ENCODE peak calls at places on chromosomes 11 and 22, in six cellular contexts. One of them, this sample, is unnamed.

GRCh38 chr11:16278273-16278672 is 78.1 kb downstream of the SOX6 start:
- DNase-seq in CD8-positive, alpha-beta T cell: no peak
- DNase-seq in neural progenitor cell: no peak
- DNase-seq in psoas muscle: no peak
- DNase-seq in thoracic aorta: no peak
- DNase-seq in tibial nerve: no peak
- DNase-seq in this sample: no peak

GRCh38 chr11:113457784-113458183 is 17.4 kb downstream of the DRD2 start:
- DNase-seq in CD8-positive, alpha-beta T cell: no peak
- DNase-seq in neural progenitor cell: peak; percentile 71
- DNase-seq in psoas muscle: no peak
- DNase-seq in thoracic aorta: no peak
- DNase-seq in tibial nerve: no peak
- DNase-seq in this sample: no peak

GRCh38 chr22:36864454-36865215 is 3.8 kb downstream of the NCF4 start:
- DNase-seq in CD8-positive, alpha-beta T cell: no peak
- DNase-seq in neural progenitor cell: no peak
- DNase-seq in psoas muscle: no peak
- DNase-seq in thoracic aorta: no peak
- DNase-seq in tibial nerve: no peak
- DNase-seq in this sample: no peak

GRCh38 chr11:15901790-15902189 is 454.6 kb downstream of the SOX6 start:
- DNase-seq in CD8-positive, alpha-beta T cell: no peak
- DNase-seq in neural progenitor cell: no peak
- DNase-seq in psoas muscle: no peak
- DNase-seq in thoracic aorta: no peak
- DNase-seq in tibial nerve: no peak
- DNase-seq in this sample: no peak

GRCh38 chr22:37843746-37844089 is 416 bp downstream of the ANKRD54 start:
- DNase-seq in CD8-positive, alpha-beta T cell: no peak
- DNase-seq in neural progenitor cell: no peak
- DNase-seq in psoas muscle: peak; percentile 78
- DNase-seq in thoracic aorta: no peak
- DNase-seq in tibial nerve: no peak
- DNase-seq in this sample: no peak

GRCh38 chr22:24500251-24500820 is 5.2 kb downstream of the UPB1 start:
- DNase-seq in CD8-positive, alpha-beta T cell: no peak
- DNase-seq in neural progenitor cell: peak; percentile 57
- DNase-seq in psoas muscle: no peak
- DNase-seq in thoracic aorta: no peak
- DNase-seq in tibial nerve: no peak
- DNase-seq in this sample: no peak

GRCh38 chr11:58830693-58831301 is 13.7 kb downstream of the GLYATL2 start:
- DNase-seq in CD8-positive, alpha-beta T cell: no peak
- DNase-seq in neural progenitor cell: no peak
- DNase-seq in psoas muscle: no peak
- DNase-seq in thoracic aorta: no peak
- DNase-seq in tibial nerve: no peak
- DNase-seq in this sample: no peak

GRCh38 chr11:44120169-44120568 is 24.7 kb downstream of the EXT2 start:
- DNase-seq in CD8-positive, alpha-beta T cell: no peak
- DNase-seq in neural progenitor cell: peak; percentile 29
- DNase-seq in psoas muscle: peak; percentile 69
- DNase-seq in thoracic aorta: no peak
- DNase-seq in tibial nerve: no peak
- DNase-seq in this sample: no peak

GRCh38 chr22:30000566-30000965 is 79.7 kb upstream of the HORMAD2 start:
- DNase-seq in CD8-positive, alpha-beta T cell: no peak
- DNase-seq in neural progenitor cell: no peak
- DNase-seq in psoas muscle: no peak
- DNase-seq in thoracic aorta: no peak
- DNase-seq in tibial nerve: no peak
- DNase-seq in this sample: no peak

GRCh38 chr11:33177676-33178336 is 16.5 kb upstream of the CSTF3 start:
- DNase-seq in CD8-positive, alpha-beta T cell: no peak
- DNase-seq in neural progenitor cell: no peak
- DNase-seq in psoas muscle: no peak
- DNase-seq in thoracic aorta: no peak
- DNase-seq in tibial nerve: no peak
- DNase-seq in this sample: no peak

GRCh38 chr11:44556735-44557409 is 8.6 kb upstream of the CD82 start:
- DNase-seq in CD8-positive, alpha-beta T cell: peak; percentile 54
- DNase-seq in neural progenitor cell: peak; percentile 74
- DNase-seq in psoas muscle: peak; percentile 78
- DNase-seq in thoracic aorta: no peak
- DNase-seq in tibial nerve: peak; percentile 83
- DNase-seq in this sample: peak; percentile 61

GRCh38 chr11:31882951-31883392 is 71.8 kb upstream of the PAX6 start:
- DNase-seq in CD8-positive, alpha-beta T cell: no peak
- DNase-seq in neural progenitor cell: peak; percentile 42
- DNase-seq in psoas muscle: no peak
- DNase-seq in thoracic aorta: no peak
- DNase-seq in tibial nerve: no peak
- DNase-seq in this sample: no peak

GRCh38 chr11:45209480-45209879 is 63.0 kb downstream of the PRDM11 start:
- DNase-seq in CD8-positive, alpha-beta T cell: no peak
- DNase-seq in neural progenitor cell: no peak
- DNase-seq in psoas muscle: no peak
- DNase-seq in thoracic aorta: no peak
- DNase-seq in tibial nerve: no peak
- DNase-seq in this sample: no peak

GRCh38 chr11:36091256-36091811 is 147.5 kb downstream of the LDLRAD3 start:
- DNase-seq in CD8-positive, alpha-beta T cell: no peak
- DNase-seq in neural progenitor cell: no peak
- DNase-seq in psoas muscle: no peak
- DNase-seq in thoracic aorta: no peak
- DNase-seq in tibial nerve: no peak
- DNase-seq in this sample: no peak

GRCh38 chr11:9858822-9859221 is 194.9 kb downstream of the SWAP70 start:
- DNase-seq in CD8-positive, alpha-beta T cell: no peak
- DNase-seq in neural progenitor cell: peak; percentile 32
- DNase-seq in psoas muscle: no peak
- DNase-seq in thoracic aorta: no peak
- DNase-seq in tibial nerve: no peak
- DNase-seq in this sample: no peak

GRCh38 chr11:78860720-78861422 is 286.2 kb upstream of the NARS2 start:
- DNase-seq in CD8-positive, alpha-beta T cell: no peak
- DNase-seq in neural progenitor cell: peak; percentile 65
- DNase-seq in psoas muscle: no peak
- DNase-seq in thoracic aorta: no peak
- DNase-seq in tibial nerve: no peak
- DNase-seq in this sample: no peak

GRCh38 chr22:48734961-48735360 is 1092.7 kb downstream of the BRD1 start:
- DNase-seq in CD8-positive, alpha-beta T cell: no peak
- DNase-seq in neural progenitor cell: no peak
- DNase-seq in psoas muscle: no peak
- DNase-seq in thoracic aorta: no peak
- DNase-seq in tibial nerve: no peak
- DNase-seq in this sample: no peak

GRCh38 chr11:14908214-14908880 is 16.3 kb upstream of the CYP2R1 start:
- DNase-seq in CD8-positive, alpha-beta T cell: no peak
- DNase-seq in neural progenitor cell: peak; percentile 61
- DNase-seq in psoas muscle: no peak
- DNase-seq in thoracic aorta: no peak
- DNase-seq in tibial nerve: peak; percentile 19
- DNase-seq in this sample: no peak

GRCh38 chr11:120021391-120021953 is 116.4 kb downstream of the TRIM29 start:
- DNase-seq in CD8-positive, alpha-beta T cell: no peak
- DNase-seq in neural progenitor cell: no peak
- DNase-seq in psoas muscle: no peak
- DNase-seq in thoracic aorta: no peak
- DNase-seq in tibial nerve: no peak
- DNase-seq in this sample: no peak

GRCh38 chr11:65855927-65856363 is 2.0 kb downstream of the CFL1 start:
- DNase-seq in CD8-positive, alpha-beta T cell: no peak
- DNase-seq in neural progenitor cell: peak; percentile 8
- DNase-seq in psoas muscle: no peak
- DNase-seq in thoracic aorta: no peak
- DNase-seq in tibial nerve: no peak
- DNase-seq in this sample: no peak

GRCh38 chr11:95456704-95457491 is 225.9 kb upstream of the SESN3 start:
- DNase-seq in CD8-positive, alpha-beta T cell: no peak
- DNase-seq in neural progenitor cell: no peak
- DNase-seq in psoas muscle: no peak
- DNase-seq in thoracic aorta: no peak
- DNase-seq in tibial nerve: no peak
- DNase-seq in this sample: no peak

GRCh38 chr11:118338637-118339061 is 3.9 kb downstream of the CD3D start:
- DNase-seq in CD8-positive, alpha-beta T cell: peak; percentile 83
- DNase-seq in neural progenitor cell: no peak
- DNase-seq in psoas muscle: no peak
- DNase-seq in thoracic aorta: no peak
- DNase-seq in tibial nerve: no peak
- DNase-seq in this sample: peak; percentile 85

GRCh38 chr11:119859684-119860083 is 130.7 kb upstream of the NECTIN1 start:
- DNase-seq in CD8-positive, alpha-beta T cell: no peak
- DNase-seq in neural progenitor cell: no peak
- DNase-seq in psoas muscle: no peak
- DNase-seq in thoracic aorta: no peak
- DNase-seq in tibial nerve: no peak
- DNase-seq in this sample: no peak

GRCh38 chr22:47498969-47499368 is 736.5 kb downstream of the TBC1D22A start:
- DNase-seq in CD8-positive, alpha-beta T cell: no peak
- DNase-seq in neural progenitor cell: no peak
- DNase-seq in psoas muscle: no peak
- DNase-seq in thoracic aorta: no peak
- DNase-seq in tibial nerve: no peak
- DNase-seq in this sample: no peak

GRCh38 chr11:63517156-63517555 is 11.3 kb downstream of the LGALS12 start:
- DNase-seq in CD8-positive, alpha-beta T cell: no peak
- DNase-seq in neural progenitor cell: no peak
- DNase-seq in psoas muscle: no peak
- DNase-seq in thoracic aorta: no peak
- DNase-seq in tibial nerve: no peak
- DNase-seq in this sample: no peak

GRCh38 chr11:31973175-31973574 is 117.7 kb upstream of the RCN1 start:
- DNase-seq in CD8-positive, alpha-beta T cell: no peak
- DNase-seq in neural progenitor cell: no peak
- DNase-seq in psoas muscle: no peak
- DNase-seq in thoracic aorta: no peak
- DNase-seq in tibial nerve: no peak
- DNase-seq in this sample: no peak

GRCh38 chr11:15663778-15664218 is 549.1 kb downstream of the INSC start:
- DNase-seq in CD8-positive, alpha-beta T cell: no peak
- DNase-seq in neural progenitor cell: peak; percentile 91
- DNase-seq in psoas muscle: peak; percentile 68
- DNase-seq in thoracic aorta: no peak
- DNase-seq in tibial nerve: no peak
- DNase-seq in this sample: no peak

GRCh38 chr22:41092023-41092817 is at the start of gene EP300:
- DNase-seq in CD8-positive, alpha-beta T cell: peak; percentile 83
- DNase-seq in neural progenitor cell: peak; percentile 85
- DNase-seq in psoas muscle: peak; percentile 95
- DNase-seq in thoracic aorta: peak; percentile 54
- DNase-seq in tibial nerve: peak; percentile 88
- DNase-seq in this sample: peak; percentile 90
- TF ChIP-seq CTCF in CD8-positive, alpha-beta T cell: no peak
- TF ChIP-seq CTCF in neural progenitor cell: peak; percentile 27
- TF ChIP-seq CTCF in psoas muscle: peak; percentile 28
- TF ChIP-seq CTCF in thoracic aorta: peak; percentile 30
- TF ChIP-seq CTCF in tibial nerve: no peak
- TF ChIP-seq CTCF in this sample: peak; percentile 31

GRCh38 chr11:103730151-103730940 is 306.1 kb upstream of the DDI1 start:
- DNase-seq in CD8-positive, alpha-beta T cell: no peak
- DNase-seq in neural progenitor cell: peak; percentile 3
- DNase-seq in psoas muscle: no peak
- DNase-seq in thoracic aorta: no peak
- DNase-seq in tibial nerve: no peak
- DNase-seq in this sample: no peak

GRCh38 chr11:103731681-103732080 is 304.8 kb upstream of the DDI1 start:
- DNase-seq in CD8-positive, alpha-beta T cell: no peak
- DNase-seq in neural progenitor cell: no peak
- DNase-seq in psoas muscle: no peak
- DNase-seq in thoracic aorta: no peak
- DNase-seq in tibial nerve: no peak
- DNase-seq in this sample: no peak

GRCh38 chr11:103733889-103734288 is 302.6 kb upstream of the DDI1 start:
- DNase-seq in CD8-positive, alpha-beta T cell: no peak
- DNase-seq in neural progenitor cell: no peak
- DNase-seq in psoas muscle: no peak
- DNase-seq in thoracic aorta: no peak
- DNase-seq in tibial nerve: no peak
- DNase-seq in this sample: no peak

GRCh38 chr11:103727262-103727661 is 309.2 kb upstream of the DDI1 start:
- DNase-seq in CD8-positive, alpha-beta T cell: no peak
- DNase-seq in neural progenitor cell: no peak
- DNase-seq in psoas muscle: no peak
- DNase-seq in thoracic aorta: no peak
- DNase-seq in tibial nerve: no peak
- DNase-seq in this sample: no peak

DNA sequence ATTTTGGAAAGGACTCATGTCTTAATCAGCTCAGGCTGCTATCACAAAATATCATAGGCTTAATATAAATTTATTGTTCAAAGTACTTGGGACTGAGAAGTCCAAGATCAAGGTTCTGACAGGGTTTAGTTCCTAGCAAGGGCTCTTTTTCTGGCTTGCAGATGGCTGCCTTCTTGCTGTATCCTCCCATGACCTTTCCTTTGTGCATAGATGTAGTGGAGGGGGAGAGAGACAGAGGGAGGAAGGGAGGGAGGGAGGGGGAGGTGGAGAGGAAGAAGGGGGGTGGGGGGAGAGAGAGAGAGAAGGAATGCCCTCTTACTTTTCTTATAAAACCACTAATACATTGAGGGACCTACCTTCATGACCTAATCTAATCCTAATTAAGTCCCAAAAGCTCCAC is 306.8 kb upstream of the DDI1 start:
- DNase-seq in CD8-positive, alpha-beta T cell: no peak
- DNase-seq in neural progenitor cell: no peak
- DNase-seq in psoas muscle: no peak
- DNase-seq in thoracic aorta: no peak
- DNase-seq in tibial nerve: no peak
- DNase-seq in this sample: no peak
- H3K9me3 ChIP-seq in CD8-positive, alpha-beta T cell: no peaks in the 10 kb centered on the region
- H3K9me3 ChIP-seq in neural progenitor cell: no peaks in the 10 kb centered on the region
- H3K9me3 ChIP-seq in psoas muscle: no peaks in the 10 kb centered on the region
- H3K9me3 ChIP-seq in thoracic aorta: no peaks in the 10 kb centered on the region
- H3K9me3 ChIP-seq in tibial nerve: no peaks in the 10 kb centered on the region
- H3K9me3 ChIP-seq in this sample: no peaks in the 10 kb centered on the region

DNA sequence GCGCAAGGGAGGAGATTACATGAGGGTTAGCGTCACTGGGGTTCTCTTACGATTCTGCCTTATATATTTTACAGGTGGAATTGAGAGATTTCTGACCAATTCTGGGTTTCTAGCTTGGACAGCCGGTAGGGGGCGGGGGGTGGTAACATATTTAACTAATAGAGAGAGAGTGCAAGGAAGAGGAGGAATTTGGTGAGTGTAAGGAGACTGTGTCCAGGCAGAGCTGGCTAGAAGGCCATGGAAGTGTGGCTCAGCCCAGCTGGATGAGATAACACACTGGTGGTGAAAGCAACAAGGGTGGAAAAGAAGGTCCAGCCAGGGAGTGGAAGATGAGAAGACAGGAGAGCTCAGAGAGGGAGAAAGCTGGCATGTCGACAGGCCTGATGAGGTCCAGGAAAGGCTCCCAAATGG is 56.5 kb downstream of the ST3GAL4 start:
- DNase-seq in CD8-positive, alpha-beta T cell: no peak
- DNase-seq in neural progenitor cell: no peak
- DNase-seq in psoas muscle: peak; percentile 38
- DNase-seq in thoracic aorta: no peak
- DNase-seq in tibial nerve: no peak
- DNase-seq in this sample: no peak
- H3K27ac ChIP-seq in CD8-positive, alpha-beta T cell: no peak overlapping the region
- H3K27ac ChIP-seq in neural progenitor cell: no peak overlapping the region
- H3K27ac ChIP-seq in psoas muscle: no peak overlapping the region
- H3K27ac ChIP-seq in thoracic aorta: no peak overlapping the region
- H3K27ac ChIP-seq in tibial nerve: peak overlapping the region; percentile 58
- H3K27ac ChIP-seq in this sample: no peak overlapping the region

GRCh38 chr11:8768625-8769333 is 86.2 kb downstream of the RPL27A start:
- DNase-seq in CD8-positive, alpha-beta T cell: no peak
- DNase-seq in neural progenitor cell: no peak
- DNase-seq in psoas muscle: no peak
- DNase-seq in thoracic aorta: peak; percentile 62
- DNase-seq in tibial nerve: no peak
- DNase-seq in this sample: no peak
- TF ChIP-seq CTCF in CD8-positive, alpha-beta T cell: no peak
- TF ChIP-seq CTCF in neural progenitor cell: no peak
- TF ChIP-seq CTCF in psoas muscle: peak; percentile 14
- TF ChIP-seq CTCF in thoracic aorta: peak; percentile 29
- TF ChIP-seq CTCF in tibial nerve: peak; percentile 10
- TF ChIP-seq CTCF in this sample: no peak

This sample was measured in CD4-positive, alpha-beta T cell.